ENCODE peak calls at places on chromosomes 13 and 19, in eight cellular contexts. J, A, Y, C, H, D, Q and G are unnamed samples.

GRCh38 chr19:53157601-53158000 is 1.3 kb downstream of the ZNF347 start:
- DNase-seq in J (peak; percentile 41), Q (no peak), Y (no peak), C (no peak), D (no peak), H (peak; percentile 41), A (no peak), G (no peak)

GRCh38 chr13:75641026-75641425 is 4.9 kb downstream of the LMO7 start:
- DNase-seq in Q (no peak), D (no peak), H (no peak), C (no peak), J (no peak), Y (no peak), A (no peak), G (no peak)

GRCh38 chr13:51689597-51689996 is 105.3 kb downstream of the WDFY2 start:
- DNase-seq in A (no peak), J (no peak), Q (no peak), H (no peak), C (no peak), D (no peak), Y (no peak), G (no peak)

GRCh38 chr19:50517704-50518075 is 4.0 kb upstream of the ASPDH start:
- DNase-seq in J (no peak), A (no peak), Q (no peak), Y (no peak), D (no peak), C (no peak), H (no peak), G (no peak)

GRCh38 chr19:40661616-40662015 is 28.8 kb downstream of the NUMBL start:
- DNase-seq in D (no peak), C (no peak), Y (no peak), Q (no peak), A (no peak), H (no peak), J (no peak), G (no peak)

GRCh38 chr13:112141643-112142400 is 74.9 kb downstream of the SOX1 start:
- DNase-seq in J (no peak), C (no peak), H (no peak), Y (no peak), Q (no peak), D (no peak), A (no peak), G (no peak)

GRCh38 chr13:68550330-68550729 is 1320.2 kb upstream of the PCDH9 start:
- DNase-seq in Y (no peak), J (no peak), C (no peak), H (no peak), A (no peak), D (no peak), Q (no peak), G (no peak)

GRCh38 chr13:88857256-88857655 is 1186.1 kb downstream of the SLITRK5 start:
- DNase-seq in A (no peak), D (no peak), Q (no peak), J (no peak), Y (no peak), H (no peak), C (no peak), G (no peak)

GRCh38 chr13:30331331-30331771 is 24.0 kb upstream of the KATNAL1 start:
- DNase-seq in Y (no peak), Q (no peak), A (no peak), D (no peak), J (peak; percentile 31), C (no peak), H (no peak), G (no peak)

GRCh38 chr13:40673061-40673397 is 6.6 kb upstream of the FOXO1 start:
- DNase-seq in C (no peak), Q (no peak), H (no peak), D (no peak), Y (no peak), J (no peak), A (no peak), G (no peak)

GRCh38 chr19:46478356-46478986 is 7.1 kb upstream of the PNMA8A start:
- DNase-seq in A (no peak), C (no peak), Q (no peak), D (no peak), J (no peak), Y (no peak), H (peak; percentile 90), G (no peak)

GRCh38 chr19:19171821-19172532 is 1.9 kb upstream of the MEF2B start:
- DNase-seq in H (peak; percentile 76), Y (peak; percentile 81), J (peak; percentile 16), D (no peak), A (no peak), Q (no peak), C (no peak), G (peak; percentile 80)

GRCh38 chr13:97280478-97280877 is 58.3 kb downstream of the MBNL2 start:
- DNase-seq in C (no peak), D (no peak), A (no peak), J (peak; percentile 69), H (no peak), Q (no peak), Y (no peak), G (no peak)

GRCh38 chr19:1864480-1865171 is 1.2 kb upstream of the KLF16 start:
- DNase-seq in C (peak; percentile 47), D (no peak), Q (peak; percentile 75), H (peak; percentile 97), J (peak; percentile 67), A (peak; percentile 50), Y (peak; percentile 86), G (peak; percentile 88)

GRCh38 chr13:25977216-25977615 is 74.6 kb downstream of the SHISA2 start:
- DNase-seq in A (no peak), J (no peak), C (no peak), Q (no peak), D (no peak), Y (no peak), H (peak; percentile 78), G (no peak)

GRCh38 chr19:45769054-45769782 is at the start of gene SIX5:
- DNase-seq in D (peak; percentile 88), J (peak; percentile 98), H (peak; percentile 99), C (peak; percentile 88), A (peak; percentile 93), Y (peak; percentile 98), Q (peak; percentile 99), G (peak; percentile 99)

GRCh38 chr19:38849746-38850230 is at the start of gene HNRNPL:
- DNase-seq in D (peak; percentile 99), H (peak; percentile 100), C (peak; percentile 99), Y (peak; percentile 94), Q (no peak), A (peak; percentile 99), J (no peak), G (peak; percentile 94)

GRCh38 chr19:41792513-41793413 is 3.6 kb upstream of the CEACAM3 start:
- DNase-seq in A (peak; percentile 41), Y (peak; percentile 49), Q (peak; percentile 59), H (peak; percentile 73), C (no peak), J (peak; percentile 32), D (peak; percentile 15), G (peak; percentile 62)

GRCh38 chr19:42547927-42548326 is 19.6 kb upstream of the CEACAM1 start:
- DNase-seq in D (no peak), A (no peak), C (no peak), H (no peak), Y (no peak), Q (no peak), J (no peak), G (no peak)

GRCh38 chr19:35549174-35549788 is 3.9 kb downstream of the TMEM147 start:
- DNase-seq in C (peak; percentile 34), H (peak; percentile 95), A (peak; percentile 47), Q (peak; percentile 53), Y (peak; percentile 81), J (peak; percentile 70), D (peak; percentile 33), G (peak; percentile 83)

GRCh38 chr13:53206455-53206854 is 177.8 kb downstream of the OLFM4 start:
- DNase-seq in Q (no peak), C (no peak), A (no peak), D (no peak), H (peak; percentile 51), Y (no peak), J (peak; percentile 1), G (no peak)

GRCh38 chr13:27270594-27271520 is at the start of gene RASL11A:
- DNase-seq in C (peak; percentile 69), A (peak; percentile 66), J (peak; percentile 84), D (peak; percentile 58), Y (peak; percentile 87), H (peak; percentile 93), Q (peak; percentile 75), G (peak; percentile 90)

GRCh38 chr13:114010401-114011101 is 36.7 kb upstream of the C13orf46 start:
- DNase-seq in C (peak; percentile 17), D (no peak), H (peak; percentile 84), Y (no peak), Q (no peak), J (no peak), A (no peak), G (no peak)

GRCh38 chr19:17743874-17744273 is 7.4 kb upstream of the FCHO1 start:
- DNase-seq in H (peak; percentile 11), A (no peak), C (no peak), D (no peak), Q (peak; percentile 39), Y (no peak), J (no peak), G (no peak)

GRCh38 chr19:34475026-34475974 is 6.3 kb upstream of the WTIP start:
- DNase-seq in J (peak; percentile 84), C (no peak), H (no peak), Y (no peak), A (no peak), Q (no peak), D (no peak), G (no peak)

GRCh38 chr13:110187501-110188161 is 119.3 kb downstream of the COL4A1 start:
- DNase-seq in Y (no peak), A (no peak), J (peak; percentile 59), D (no peak), Q (no peak), C (no peak), H (no peak), G (no peak)

GRCh38 chr19:19592690-19593089 is 25.8 kb downstream of the PBX4 start:
- DNase-seq in H (no peak), C (no peak), A (no peak), Y (no peak), D (no peak), J (no peak), Q (no peak), G (no peak)

GRCh38 chr19:19405919-19406877 is 723 bp downstream of the GATAD2A start:
- DNase-seq in Q (peak; percentile 54), D (peak; percentile 23), C (peak; percentile 20), Y (peak; percentile 52), A (peak; percentile 47), H (peak; percentile 89), J (peak; percentile 60), G (peak; percentile 58)

GRCh38 chr13:75797719-75798118 is 161.6 kb downstream of the LMO7 start:
- DNase-seq in J (no peak), D (no peak), A (no peak), C (no peak), Q (no peak), H (no peak), Y (no peak), G (no peak)

GRCh38 chr13:112449545-112449930 is 73.4 kb downstream of the SPACA7 start:
- DNase-seq in H (peak; percentile 66), J (no peak), A (no peak), D (no peak), Q (no peak), C (no peak), Y (no peak), G (no peak)

GRCh38 chr13:79642596-79642995 is 161.6 kb downstream of the NDFIP2 start:
- DNase-seq in H (no peak), C (no peak), D (no peak), Y (no peak), A (no peak), J (no peak), Q (no peak), G (no peak)

GRCh38 chr13:78595819-78596700 is 7.3 kb downstream of the POU4F1 start:
- DNase-seq in Y (peak; percentile 42), C (no peak), H (peak; percentile 92), Q (peak; percentile 36), J (no peak), A (no peak), D (no peak), G (peak; percentile 61)

GRCh38 chr19:49932041-49932451 is 2.7 kb upstream of the NUP62 start:
- DNase-seq in H (no peak), C (no peak), D (no peak), A (no peak), Y (no peak), Q (no peak), J (no peak), G (no peak)